ENCODE peak calls at places on chromosomes 16 and 17, in five cellular contexts. D, M, G, P and S are unnamed samples.

GRCh38 chr16:1244881-1245280 is 4.4 kb downstream of the TPSAB1 start:
- DNase-seq in M (peak), G (no peak), P (no peak), D (no peak), S (no peak)

GRCh38 chr17:49015924-49016774 is 19.0 kb downstream of the IGF2BP1 start:
- DNase-seq in G (no peak), D (no peak), P (peak), M (no peak), S (no peak)

GRCh38 chr17:385195-385835 is 32.7 kb upstream of the RPH3AL start:
- DNase-seq in M (peak), G (no peak), P (no peak), D (no peak), S (no peak)

GRCh38 chr16:7268182-7268581 is 64.5 kb upstream of the RBFOX1 start:
- DNase-seq in G (peak), D (no peak), P (no peak), M (peak), S (no peak)

GRCh38 chr16:68490829-68491575 is 42.7 kb upstream of the SMPD3 start:
- DNase-seq in G (peak), M (peak), D (no peak), P (no peak), S (no peak)

GRCh38 chr16:70508752-70509151 is 14.6 kb downstream of the COG4 start:
- DNase-seq in G (peak), D (no peak), P (peak), M (no peak), S (no peak)

GRCh38 chr16:70715113-70715711 is 29.4 kb upstream of the MTSS2 start:
- DNase-seq in D (peak), M (peak), G (peak), P (peak), S (peak)

GRCh38 chr16:49596699-49597291 is 223.2 kb downstream of the C16orf78 start:
- DNase-seq in G (no peak), M (no peak), D (no peak), P (no peak), S (no peak)

GRCh38 chr16:20598832-20599469 is 22.8 kb upstream of the ACSM2B start:
- DNase-seq in M (no peak), P (no peak), G (no peak), D (no peak), S (no peak)

GRCh38 chr17:19461681-19462080 is 50.6 kb downstream of the RNF112 start:
- DNase-seq in D (no peak), G (no peak), P (no peak), M (no peak), S (no peak)

GRCh38 chr16:15993946-15994665 is 44.7 kb downstream of the ABCC1 start:
- DNase-seq in G (no peak), D (no peak), M (peak), P (peak), S (no peak)

GRCh38 chr17:12983986-12984932 is 33.6 kb downstream of the ELAC2 start:
- DNase-seq in P (peak), M (peak), D (no peak), G (no peak), S (peak)

GRCh38 chr16:28561557-28562187 is 8.0 kb downstream of the SGF29 start:
- DNase-seq in G (no peak), D (no peak), M (peak), P (no peak), S (no peak)

GRCh38 chr16:73172621-73173312 is 124.8 kb upstream of the ZFHX3 start:
- DNase-seq in G (peak), D (peak), P (peak), M (peak), S (peak)

GRCh38 chr17:73288534-73289302 is 23.1 kb downstream of the CDC42EP4 start:
- DNase-seq in P (no peak), D (no peak), G (no peak), M (peak), S (no peak)

GRCh38 chr17:76053230-76054111 is 18.8 kb downstream of the SRP68 start:
- DNase-seq in D (no peak), G (peak), M (no peak), P (peak), S (peak)

GRCh38 chr16:77273-77806 is 685 bp upstream of the MPG start:
- DNase-seq in G (peak), D (no peak), M (peak), P (peak), S (no peak)

GRCh38 chr17:17855334-17855725 is 18.5 kb upstream of the SREBF1 start:
- DNase-seq in G (no peak), D (no peak), P (no peak), M (no peak), S (no peak)

GRCh38 chr17:45823598-45823997 is 21.1 kb upstream of the SPPL2C start:
- DNase-seq in P (no peak), M (no peak), D (no peak), G (no peak), S (no peak)

GRCh38 chr16:1089822-1090619 is 6.0 kb downstream of the C1QTNF8 start:
- DNase-seq in P (no peak), G (no peak), D (no peak), M (peak), S (no peak)

GRCh38 chr17:71460943-71461342 is 659.9 kb upstream of the SOX9 start:
- DNase-seq in G (peak), M (peak), P (peak), D (no peak), S (no peak)

GRCh38 chr16:46658925-46659324 is 30.1 kb downstream of the VPS35 start:
- DNase-seq in P (no peak), D (no peak), M (peak), G (no peak), S (no peak)

GRCh38 chr17:10127819-10128375 is 70.5 kb downstream of the GAS7 start:
- DNase-seq in G (no peak), D (peak), P (peak), M (peak), S (peak)

GRCh38 chr17:46772013-46772878 is 46.2 kb downstream of the WNT3 start:
- DNase-seq in G (peak), P (no peak), D (no peak), M (peak), S (no peak)

GRCh38 chr17:81576621-81577277 is 24.6 kb upstream of the FAAP100 start:
- DNase-seq in G (peak), P (peak), M (no peak), D (no peak), S (peak)

GRCh38 chr16:64858076-64858475 is 263.8 kb downstream of the CDH11 start:
- DNase-seq in M (no peak), D (no peak), G (no peak), P (peak), S (peak)

GRCh38 chr16:47461598-47462266 is 601 bp downstream of the PHKB start:
- DNase-seq in P (peak), G (peak), D (no peak), M (peak), S (peak)

GRCh38 chr16:9602201-9602600 is 510.8 kb downstream of the HAPSTR1 start:
- DNase-seq in G (no peak), M (no peak), D (no peak), P (no peak), S (no peak)

GRCh38 chr17:63335818-63336217 is 110.3 kb downstream of the CYB561 start:
- DNase-seq in D (no peak), G (no peak), M (no peak), P (no peak), S (no peak)

GRCh38 chr16:75152635-75153034 is 4.3 kb downstream of the ZFP1 start:
- DNase-seq in D (no peak), G (no peak), M (no peak), P (no peak), S (no peak)

GRCh38 chr16:71956500-71956899 is 43.7 kb downstream of the PKD1L3 start:
- DNase-seq in D (no peak), G (peak), M (no peak), P (peak), S (no peak)

GRCh38 chr17:78601577-78602190 is 24.5 kb upstream of the DNAH17 start:
- DNase-seq in P (no peak), G (no peak), D (no peak), M (peak), S (no peak)

GRCh38 chr16:8655184-8655717 is 19.2 kb upstream of the ABAT start:
- DNase-seq in G (no peak), D (no peak), P (peak), M (no peak), S (no peak)

GRCh38 chr16:24419709-24420108 is 119.7 kb upstream of the RBBP6 start:
- DNase-seq in P (no peak), M (no peak), G (no peak), D (no peak), S (no peak)

GRCh38 chr16:84637709-84638108 is 10.6 kb upstream of the KLHL36 start:
- DNase-seq in G (no peak), P (no peak), M (no peak), D (no peak), S (no peak)

GRCh38 chr17:1577186-1577585 is 14.6 kb upstream of the PITPNA start:
- DNase-seq in M (peak), D (peak), G (peak), P (peak), S (peak)

GRCh38 chr17:81508639-81509047 is 4.0 kb downstream of the ACTG1 start:
- DNase-seq in D (no peak), P (peak), G (peak), M (peak), S (no peak)

GRCh38 chr16:14486520-14487303 is 143.3 kb downstream of the PARN start:
- DNase-seq in G (peak), D (peak), P (peak), M (peak), S (peak)

GRCh38 chr17:72850410-72850809 is 242.1 kb downstream of the SLC39A11 start:
- DNase-seq in G (peak), M (peak), D (no peak), P (peak), S (peak)

GRCh38 chr17:47872651-47873161 is 21.7 kb upstream of the SP6 start:
- DNase-seq in D (no peak), P (no peak), M (no peak), G (no peak), S (no peak)

GRCh38 chr17:34706029-34706428 is 126.6 kb downstream of the TMEM132E start:
- DNase-seq in G (no peak), P (peak), D (no peak), M (peak), S (no peak)
- H3K4me3 ChIP-seq in G (no peak), P (no peak), D (no peak), M (no peak), S (no peak)

GRCh38 chr17:80414803-80415625 is at the start of gene ENDOV:
- DNase-seq in M (peak), P (peak), G (peak), D (peak), S (peak)
- H3K4me3 ChIP-seq in M (peak), P (peak), G (peak), D (peak), S (peak)

DNA sequence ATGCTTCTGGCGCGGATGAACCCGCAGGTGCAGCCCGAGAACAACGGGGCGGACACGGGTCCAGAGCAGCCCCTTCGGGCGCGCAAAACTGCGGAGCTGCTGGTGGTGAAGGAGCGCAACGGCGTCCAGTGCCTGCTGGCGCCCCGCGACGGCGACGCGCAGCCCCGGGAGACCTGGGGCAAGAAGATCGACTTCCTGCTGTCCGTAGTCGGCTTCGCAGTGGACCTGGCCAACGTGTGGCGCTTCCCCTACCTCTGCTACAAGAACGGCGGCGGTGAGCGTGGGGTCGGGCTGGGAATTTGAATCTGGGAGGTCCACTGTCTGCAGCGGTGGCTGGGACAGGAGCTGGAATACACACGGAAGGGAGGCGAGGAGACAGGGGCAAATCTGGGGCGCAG is 906 bp downstream of the SLC6A2 start:
- DNase-seq in P (no peak), D (no peak), M (no peak), G (no peak), S (no peak)
- H3K4me3 ChIP-seq in P (no peak), D (no peak), M (peak), G (no peak), S (no peak)

DNA sequence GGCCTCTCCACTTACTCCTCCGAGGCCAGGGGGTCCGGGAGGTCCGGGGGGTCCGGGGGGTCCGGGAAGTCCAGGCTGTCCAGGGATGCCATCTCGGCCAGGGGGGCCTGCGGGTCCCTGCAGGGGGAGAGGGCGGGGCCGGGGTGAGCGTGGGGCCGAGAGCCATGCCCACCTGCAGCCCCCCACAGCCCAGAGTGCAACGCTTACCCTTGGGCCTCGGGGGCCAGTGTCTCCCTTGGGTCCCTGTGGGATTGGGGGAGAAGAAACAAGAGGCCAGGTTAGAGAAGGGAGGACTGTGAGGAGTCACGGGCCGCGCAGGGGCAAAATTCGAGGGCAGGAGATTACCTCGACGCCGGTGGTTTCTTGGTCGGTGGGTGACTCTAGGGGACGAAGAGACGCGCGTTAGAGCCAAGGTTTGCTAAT is 2.2 kb downstream of the COL1A1 start:
- DNase-seq in D (no peak), P (no peak), M (no peak), G (no peak), S (no peak)
- H3K4me3 ChIP-seq in D (peak), P (peak), M (peak), G (peak), S (peak)

GRCh38 chr17:15220785-15221184 is 44.3 kb downstream of the PMP22 start:
- DNase-seq in M (no peak), P (no peak), G (no peak), D (no peak), S (no peak)
- H3K4me3 ChIP-seq in M (no peak), P (no peak), G (no peak), D (no peak), S (no peak)